ENCODE peak calls at places on chromosomes 3 and 15, in four cellular contexts. V is K562, S is IMR-90, W is GM12878. F is an unnamed sample.

GRCh38 chr3:172832983-172833382 is 82.5 kb downstream of the ECT2 start:
- DNase-seq in V (no peak), S (no peak), W (no peak), F (no peak)

GRCh38 chr3:162738778-162739177 is 1242.2 kb downstream of the OTOL1 start:
- DNase-seq in V (no peak), S (peak), W (no peak), F (no peak)

GRCh38 chr3:5304188-5304587 is 116.7 kb downstream of the EDEM1 start:
- DNase-seq in V (no peak), S (no peak), W (no peak), F (no peak)

GRCh38 chr3:19972056-19972455 is 25.2 kb downstream of the RAB5A start:
- DNase-seq in V (no peak), S (peak), W (no peak), F (no peak)

GRCh38 chr15:101807345-101807945 is 4.1 kb downstream of the OR4F6 start:
- DNase-seq in V (no peak), S (peak), W (no peak), F (no peak)

GRCh38 chr3:85846940-85847339 is 888.2 kb downstream of the CADM2 start:
- DNase-seq in V (no peak), S (no peak), W (no peak), F (no peak)

GRCh38 chr3:58858126-58858525 is 191.6 kb upstream of the FAM3D start:
- DNase-seq in V (no peak), S (no peak), W (no peak), F (no peak)

GRCh38 chr3:146537603-146538002 is 6.8 kb downstream of the PLSCR1 start:
- DNase-seq in V (no peak), S (no peak), W (no peak), F (no peak)

GRCh38 chr15:39411102-39411989 is 169.5 kb upstream of the THBS1 start:
- DNase-seq in V (no peak), S (no peak), W (peak), F (no peak)

GRCh38 chr15:88688394-88688933 is 49.6 kb downstream of the ISG20 start:
- DNase-seq in V (no peak), S (no peak), W (no peak), F (no peak)

GRCh38 chr15:88681610-88682221 is 42.9 kb downstream of the ISG20 start:
- DNase-seq in V (no peak), S (no peak), W (no peak), F (no peak)

GRCh38 chr15:88680241-88680910 is 41.6 kb downstream of the ISG20 start:
- DNase-seq in V (no peak), S (no peak), W (no peak), F (no peak)

GRCh38 chr15:88686166-88686565 is 47.4 kb downstream of the ISG20 start:
- DNase-seq in V (no peak), S (no peak), W (no peak), F (no peak)

DNA sequence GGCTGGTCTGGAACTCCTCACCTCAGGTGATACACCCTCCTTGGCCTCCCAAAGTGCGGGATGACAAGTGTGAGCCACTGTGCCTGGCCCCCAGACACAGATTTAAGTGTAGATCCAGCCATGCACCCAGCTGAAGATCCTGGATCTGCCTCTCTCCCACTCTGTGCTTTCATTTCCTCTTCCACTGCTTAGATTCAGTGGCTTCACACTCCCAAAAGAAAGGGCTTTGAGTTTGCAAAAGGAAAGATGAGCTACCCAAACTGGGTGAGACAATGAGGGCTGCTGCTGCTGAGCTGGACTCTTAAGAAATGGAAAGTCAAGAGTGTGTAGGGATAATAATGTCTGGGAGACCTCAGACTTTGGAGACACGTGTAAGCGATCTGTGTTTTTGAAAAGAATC is 45.5 kb downstream of the ISG20 start:
- DNase-seq in V (no peak), S (no peak), W (no peak), F (no peak)
- TF ChIP-seq FOS in V (no peak), S (no peak), W (no peak), F (no peak)

GRCh38 chr15:70486012-70486411 is 277.3 kb downstream of the UACA start:
- DNase-seq in V (no peak), S (no peak), W (no peak), F (no peak)

GRCh38 chr15:70488002-70488605 is 275.3 kb downstream of the UACA start:
- DNase-seq in V (peak), S (peak), W (no peak), F (peak)

GRCh38 chr15:70484993-70485392 is 278.4 kb downstream of the UACA start:
- DNase-seq in V (no peak), S (no peak), W (no peak), F (no peak)

GRCh38 chr15:70487380-70487725 is 276.0 kb downstream of the UACA start:
- DNase-seq in V (no peak), S (no peak), W (no peak), F (no peak)

DNA sequence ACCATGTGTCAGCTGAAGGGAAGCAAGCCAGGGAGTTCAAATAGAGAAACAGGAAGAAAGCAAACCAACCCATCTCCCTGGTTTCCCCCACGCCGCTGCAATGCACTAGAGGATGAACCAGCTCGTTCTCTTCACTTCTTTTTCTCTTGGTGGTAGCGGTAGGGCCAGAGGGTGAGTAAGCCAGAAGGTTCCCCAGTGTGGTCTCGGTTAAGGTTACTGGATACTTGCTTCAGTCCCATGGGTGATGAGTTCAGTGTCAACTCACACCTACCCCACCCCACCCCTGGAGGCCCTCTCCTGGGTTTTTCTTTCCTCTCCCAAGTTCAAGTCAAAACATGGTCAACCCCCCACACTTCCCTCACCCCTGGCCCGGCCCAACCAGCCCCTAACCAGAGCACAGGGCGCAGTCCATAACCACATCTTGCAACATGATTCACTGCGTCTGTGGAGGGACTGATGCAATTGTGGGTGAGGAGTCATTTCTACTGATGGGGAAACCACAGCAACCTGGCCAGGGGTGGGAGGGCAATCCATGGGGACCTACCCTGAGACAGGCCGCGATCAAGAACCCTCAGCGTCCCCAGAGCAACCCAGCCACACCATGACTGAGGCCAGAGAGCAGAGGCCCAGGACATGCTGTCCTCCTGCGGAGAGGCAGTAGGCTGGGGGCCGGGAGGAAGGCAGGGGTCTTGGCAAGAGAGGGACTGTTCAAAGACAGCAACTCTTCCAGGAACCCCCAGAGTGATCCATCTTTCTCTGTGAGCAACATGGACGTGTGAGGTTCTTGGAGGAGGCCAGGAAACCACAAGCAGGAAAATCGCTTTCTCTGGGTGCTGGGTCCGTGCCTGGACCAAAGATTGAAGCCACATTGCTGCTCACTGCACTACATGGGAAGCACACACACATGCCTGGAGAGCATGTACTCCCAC is 276.6 kb downstream of the UACA start:
- DNase-seq in V (no peak), S (peak), W (peak), F (no peak)
- TF ChIP-seq FOS in V (no peak), S (peak), W (no peak), F (no peak)

DNA sequence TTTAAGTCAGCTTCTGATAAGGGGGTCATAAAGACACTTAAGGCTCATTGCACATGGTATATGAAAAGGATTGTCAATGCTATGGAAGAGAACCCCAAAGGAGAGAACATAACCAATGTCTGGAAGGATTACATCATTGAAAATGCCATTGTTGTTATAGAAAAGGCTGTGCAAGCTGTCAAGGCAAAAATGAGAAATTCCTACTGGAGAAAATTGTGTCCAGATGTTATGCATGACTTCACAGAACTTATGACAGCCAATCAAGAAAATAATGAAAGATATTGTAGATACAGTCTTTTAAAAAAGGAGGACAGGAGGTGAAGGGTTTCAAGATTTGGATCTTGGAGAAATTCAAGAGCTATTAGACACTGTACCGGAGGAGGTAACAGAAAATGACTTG is 96.3 kb upstream of the MBNL1 start:
- DNase-seq in V (no peak), S (no peak), W (no peak), F (no peak)
- TF ChIP-seq FOS in V (no peak), S (no peak), W (no peak), F (no peak)

GRCh38 chr3:157392104-157392503 is 44.5 kb upstream of the PTX3 start:
- DNase-seq in V (no peak), S (no peak), W (no peak), F (no peak)

GRCh38 chr3:157393076-157393475 is 43.6 kb upstream of the PTX3 start:
- DNase-seq in V (no peak), S (no peak), W (no peak), F (no peak)

GRCh38 chr3:157388976-157389375 is 47.7 kb upstream of the PTX3 start:
- DNase-seq in V (no peak), S (peak), W (no peak), F (peak)

GRCh38 chr3:157388051-157388450 is 48.6 kb upstream of the PTX3 start:
- DNase-seq in V (no peak), S (peak), W (no peak), F (no peak)

GRCh38 chr3:157390713-157391515 is 45.7 kb upstream of the PTX3 start:
- DNase-seq in V (no peak), S (peak), W (no peak), F (no peak)
- TF ChIP-seq FOS in V (no peak), S (no peak), W (no peak), F (no peak)

DNA sequence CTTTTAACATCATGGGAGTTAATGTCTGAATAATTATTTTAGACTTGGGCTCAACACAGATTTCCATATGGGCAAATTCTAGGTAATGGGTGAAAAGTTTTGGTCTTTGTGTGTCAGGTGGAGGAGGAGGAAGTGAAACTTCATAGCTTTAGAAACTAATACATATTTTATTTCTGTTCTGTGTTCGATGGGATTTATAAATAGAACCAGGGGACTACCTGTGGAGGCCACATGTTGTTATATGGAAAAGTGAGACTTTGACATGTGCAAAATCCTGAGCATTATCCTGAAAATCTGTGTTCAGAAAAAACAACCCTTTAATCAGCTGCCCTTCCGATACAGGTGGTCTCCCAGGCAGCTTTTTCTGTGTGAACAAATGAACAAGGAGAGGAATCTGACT is 209.5 kb downstream of the SOX2 start:
- DNase-seq in V (no peak), S (no peak), W (peak), F (no peak)
- TF ChIP-seq FOS in V (no peak), S (no peak), W (no peak), F (no peak)

GRCh38 chr3:160090653-160091052 is 102.0 kb downstream of the IL12A start:
- DNase-seq in V (no peak), S (no peak), W (no peak), F (no peak)

GRCh38 chr3:160084998-160085397 is 96.4 kb downstream of the IL12A start:
- DNase-seq in V (no peak), S (no peak), W (no peak), F (no peak)

GRCh38 chr3:160091441-160091840 is 102.8 kb downstream of the IL12A start:
- DNase-seq in V (no peak), S (no peak), W (no peak), F (no peak)

GRCh38 chr3:160092760-160093159 is 104.1 kb downstream of the IL12A start:
- DNase-seq in V (no peak), S (no peak), W (no peak), F (no peak)

DNA sequence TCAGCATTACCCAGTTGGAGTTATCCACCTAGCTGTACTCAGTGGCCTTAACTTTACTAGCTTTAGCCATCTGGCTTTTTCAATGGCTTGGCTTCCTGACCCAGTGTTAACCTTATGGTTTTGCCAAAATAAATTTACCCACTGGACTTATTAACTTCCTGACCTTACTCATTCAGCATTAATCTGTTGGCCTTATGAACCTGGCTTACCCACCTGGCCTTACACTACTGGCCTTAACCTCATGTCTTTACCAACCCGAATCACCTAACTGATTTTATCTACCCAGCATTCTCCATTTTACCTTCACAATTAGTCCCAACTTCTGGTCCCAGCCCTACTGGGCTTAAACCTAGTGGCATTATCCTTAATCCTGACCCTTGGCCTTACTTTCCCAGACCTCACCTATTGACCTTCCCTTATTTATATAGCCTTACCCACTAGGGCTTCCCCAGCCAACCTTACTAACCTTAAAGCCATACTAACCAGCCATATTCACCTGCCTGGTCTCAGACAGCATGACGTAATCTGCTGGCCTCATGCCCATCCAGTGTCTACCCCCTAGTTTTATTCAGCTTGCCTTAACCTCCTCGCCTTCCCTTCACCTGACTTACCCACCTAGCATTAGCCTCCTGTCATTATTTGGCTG is 100.0 kb downstream of the IL12A start:
- DNase-seq in V (no peak), S (no peak), W (no peak), F (no peak)
- TF ChIP-seq FOS in V (no peak), S (no peak), W (no peak), F (no peak)

DNA sequence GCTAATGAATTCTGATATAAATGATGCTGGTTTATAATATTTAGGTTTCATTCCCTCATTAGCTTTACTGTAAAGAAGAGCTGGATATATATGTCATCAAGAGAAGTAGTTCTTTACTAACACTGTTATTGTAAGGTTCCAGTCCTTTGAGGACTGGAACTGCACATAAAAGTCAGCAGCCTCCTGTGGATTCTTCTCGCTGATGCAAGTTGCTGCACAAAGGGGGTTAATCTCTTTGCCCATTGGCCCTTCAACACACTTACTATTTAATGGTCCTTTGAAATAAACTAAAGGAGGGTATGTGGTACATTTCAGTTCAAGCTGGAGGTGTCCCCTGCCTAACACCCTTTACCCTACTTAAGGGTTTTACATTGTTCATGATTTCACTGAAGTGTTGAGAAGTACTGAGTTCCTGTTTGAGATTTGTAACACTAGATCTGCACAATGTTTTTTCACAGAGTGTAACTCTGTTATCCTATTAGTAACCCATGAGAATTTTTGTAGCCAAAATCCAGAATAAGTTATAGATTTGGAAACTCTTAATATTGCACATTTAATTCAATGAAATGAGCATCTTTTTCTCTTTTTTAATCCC is 43.9 kb downstream of the NR2C2 start:
- DNase-seq in V (no peak), S (no peak), W (no peak), F (peak)
- TF ChIP-seq FOS in V (no peak), S (no peak), W (no peak), F (no peak)